ENCODE peak calls at places on chromosomes 16 and 17, in five cellular contexts. R is mesenchymal stem cell, G is IMR-90, S is H1, X is neuronal stem cell. T is an unnamed sample.

GRCh38 chr16:85136213-85136704 is 24.0 kb upstream of the CIBAR2 start:
- DNase-seq in R (peak; percentile 70), G (no peak), S (no peak), X (no peak), T (no peak)

GRCh38 chr17:73455050-73455687 is 143.4 kb upstream of the CDC42EP4 start:
- DNase-seq in R (no peak), G (no peak), S (no peak), X (no peak), T (no peak)

GRCh38 chr17:32258383-32259121 is 7.1 kb upstream of the RHBDL3 start:
- DNase-seq in R (peak; percentile 7), G (no peak), S (no peak), X (no peak), T (no peak)

GRCh38 chr17:76643553-76644148 is at the start of gene ST6GALNAC1:
- DNase-seq in R (no peak), G (no peak), S (no peak), X (no peak), T (no peak)

GRCh38 chr16:68358951-68359350 is 48.1 kb downstream of the PRMT7 start:
- DNase-seq in R (no peak), G (no peak), S (no peak), X (no peak), T (no peak)

GRCh38 chr17:76521262-76521661 is 16.2 kb downstream of the CYGB start:
- DNase-seq in R (no peak), G (no peak), S (no peak), X (no peak), T (no peak)

GRCh38 chr16:8620535-8620934 is 963 bp upstream of the METTL22 start:
- DNase-seq in R (no peak), G (peak; percentile 11), S (no peak), X (no peak), T (no peak)

GRCh38 chr16:83699817-83700216 is 108.0 kb upstream of the HSBP1 start:
- DNase-seq in R (no peak), G (no peak), S (no peak), X (no peak), T (no peak)

GRCh38 chr17:74325743-74326379 is at the start of gene KIF19:
- DNase-seq in R (no peak), G (no peak), S (no peak), X (peak; percentile 52), T (peak; percentile 67)

GRCh38 chr17:76297436-76297835 is 10.6 kb downstream of the QRICH2 start:
- DNase-seq in R (no peak), G (no peak), S (no peak), X (no peak), T (no peak)

GRCh38 chr16:77789085-77789611 is 784 bp downstream of the VAT1L start:
- DNase-seq in R (no peak), G (no peak), S (no peak), X (no peak), T (peak; percentile 34)

GRCh38 chr17:73223626-73224616 is 31.1 kb downstream of the COG1 start:
- DNase-seq in R (no peak), G (no peak), S (no peak), X (no peak), T (no peak)

GRCh38 chr17:78900816-78901215 is 2.2 kb downstream of the CEP295NL start:
- DNase-seq in R (no peak), G (no peak), S (no peak), X (no peak), T (no peak)

GRCh38 chr17:78905111-78905510 is 2.1 kb upstream of the CEP295NL start:
- DNase-seq in R (peak; percentile 24), G (peak; percentile 64), S (no peak), X (no peak), T (no peak)

GRCh38 chr17:78904371-78904770 is 1.4 kb upstream of the CEP295NL start:
- DNase-seq in R (no peak), G (no peak), S (no peak), X (no peak), T (peak; percentile 20)

GRCh38 chr17:78901806-78902205 is 1.2 kb downstream of the CEP295NL start:
- DNase-seq in R (no peak), G (no peak), S (no peak), X (no peak), T (no peak)

GRCh38 chr17:78903101-78903779 is at the start of gene CEP295NL:
- DNase-seq in R (peak; percentile 55), G (peak; percentile 63), S (no peak), X (peak; percentile 73), T (peak; percentile 85)
- H3K4me1 ChIP-seq in R (peaks cover 36% of the 10 kb centered on the region), G (peaks cover 17% of the 10 kb centered on the region), S (peaks cover 4% of the 10 kb centered on the region), X (peaks cover 24% of the 10 kb centered on the region), T (no peaks in the 10 kb centered on the region)

DNA sequence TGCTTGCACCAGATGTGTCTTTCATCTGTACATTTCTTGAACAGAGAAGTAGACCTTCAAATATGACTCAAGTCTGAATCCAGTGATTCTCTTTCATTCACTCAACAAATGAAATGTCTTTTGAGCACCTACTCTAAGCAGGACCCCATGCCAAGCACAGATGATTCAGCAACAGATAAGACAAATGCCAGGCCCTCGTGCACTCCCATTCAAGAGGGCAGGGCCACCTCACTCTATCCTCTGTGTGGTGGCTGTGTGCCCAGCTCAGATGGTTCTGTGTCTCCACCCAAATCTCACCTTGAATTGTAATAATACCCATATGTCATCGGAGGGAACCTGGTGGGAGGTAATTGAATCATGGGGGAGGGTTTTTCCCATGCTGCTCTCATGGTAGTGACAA is 74.1 kb upstream of the NKD1 start:
- DNase-seq in R (no peak), G (no peak), S (no peak), X (no peak), T (no peak)
- H3K27ac ChIP-seq in R (no peak overlapping the region), G (no peak overlapping the region), S (no peak overlapping the region), X (no peak overlapping the region), T (no peak overlapping the region)

GRCh38 chr16:81732699-81733098 is 46.4 kb upstream of the PLCG2 start:
- DNase-seq in R (no peak), G (no peak), S (no peak), X (no peak), T (no peak)
- H2BK15ac ChIP-seq in R (no peak overlapping the region), G (no peak overlapping the region), S (peak overlapping the region; percentile 88), X (no peak overlapping the region), T (no peak overlapping the region)

GRCh38 chr17:63682981-63683380 is 16.9 kb downstream of the LIMD2 start:
- DNase-seq in R (no peak), G (no peak), S (no peak), X (no peak), T (no peak)

GRCh38 chr17:63688396-63689020 is 11.4 kb downstream of the LIMD2 start:
- DNase-seq in R (no peak), G (no peak), S (no peak), X (no peak), T (no peak)

GRCh38 chr17:63686138-63686685 is 13.7 kb downstream of the LIMD2 start:
- DNase-seq in R (no peak), G (no peak), S (no peak), X (no peak), T (no peak)

GRCh38 chr17:63685021-63685420 is 14.9 kb downstream of the LIMD2 start:
- DNase-seq in R (no peak), G (no peak), S (no peak), X (no peak), T (no peak)

DNA sequence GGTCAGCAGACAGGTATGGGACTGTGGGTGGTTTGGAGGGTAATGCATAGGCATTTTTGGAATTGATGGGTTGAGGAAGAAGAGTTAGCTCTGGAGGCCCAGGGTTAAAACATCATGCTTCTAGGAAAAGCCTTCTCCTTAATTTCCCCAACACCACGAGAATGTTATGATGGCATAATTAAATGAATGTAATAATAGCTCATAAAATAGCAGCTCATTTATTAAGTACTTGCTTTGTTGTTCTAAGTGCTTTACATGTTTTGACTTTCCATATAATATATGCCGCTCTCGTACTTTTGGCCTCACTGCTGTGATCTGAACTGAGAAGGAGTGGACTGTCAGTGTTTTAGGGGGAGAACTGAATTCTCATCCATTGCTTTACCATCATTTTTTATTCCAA is 14.3 kb downstream of the LIMD2 start:
- DNase-seq in R (no peak), G (no peak), S (no peak), X (no peak), T (no peak)
- H3K4me1 ChIP-seq in R (no peaks in the 10 kb centered on the region), G (no peaks in the 10 kb centered on the region), S (no peaks in the 10 kb centered on the region), X (peaks cover 3% of the 10 kb centered on the region), T (no peaks in the 10 kb centered on the region)

GRCh38 chr17:82292251-82293154 is 19.0 kb upstream of the CSNK1D start:
- DNase-seq in R (peak; percentile 99), G (peak; percentile 98), S (peak; percentile 92), X (peak; percentile 96), T (peak; percentile 99)

GRCh38 chr17:82291582-82292250 is 18.2 kb upstream of the CSNK1D start:
- DNase-seq in R (no peak), G (no peak), S (no peak), X (no peak), T (no peak)

GRCh38 chr17:82287849-82288601 is 14.5 kb upstream of the CSNK1D start:
- DNase-seq in R (peak; percentile 95), G (peak; percentile 74), S (no peak), X (no peak), T (no peak)

GRCh38 chr17:82288602-82288927 is 15.1 kb upstream of the CSNK1D start:
- DNase-seq in R (no peak), G (no peak), S (no peak), X (no peak), T (no peak)

GRCh38 chr17:82289822-82290541 is 16.5 kb upstream of the CSNK1D start:
- DNase-seq in R (no peak), G (no peak), S (no peak), X (no peak), T (no peak)
- H3K27ac ChIP-seq in R (no peak overlapping the region), G (no peak overlapping the region), S (no peak overlapping the region), X (no peak overlapping the region), T (no peak overlapping the region)

GRCh38 chr16:30095166-30096078 is 591 bp downstream of the YPEL3 start:
- DNase-seq in R (no peak), G (no peak), S (no peak), X (no peak), T (no peak)
- H2BK15ac ChIP-seq in R (peak overlapping the region; percentile 68), G (peak overlapping the region; percentile 76), S (peak overlapping the region; percentile 72), X (peak overlapping the region; percentile 98), T (no peak overlapping the region)